ENCODE peak calls at places on chromosomes 12 and 14, in six cellular contexts. D, S, C, I, O and R are unnamed samples.
A peak's percentile ranks its signal among the peaks of the same experiment; 100 is the strongest.

GRCh38 chr14:54025661-54026060 is 69.0 kb upstream of the BMP4 start:
- DNase-seq in D (no peak), S (no peak), C (no peak), I (no peak), O (peak; percentile 36), R (no peak)

GRCh38 chr12:52379536-52379935 is 5.9 kb downstream of the KRT84 start:
- DNase-seq in D (no peak), S (no peak), C (no peak), I (no peak), O (no peak), R (no peak)

GRCh38 chr12:47797432-47797831 is 22.3 kb downstream of the HDAC7 start:
- DNase-seq in D (peak; percentile 90), S (no peak), C (no peak), I (no peak), O (no peak), R (peak; percentile 87)

GRCh38 chr14:57875296-57875695 is 9.4 kb upstream of the SLC35F4 start:
- DNase-seq in D (no peak), S (no peak), C (no peak), I (no peak), O (no peak), R (no peak)

GRCh38 chr12:14454098-14454907 is 88.8 kb downstream of the ATF7IP start:
- DNase-seq in D (no peak), S (peak; percentile 50), C (peak; percentile 30), I (peak; percentile 15), O (peak; percentile 65), R (peak; percentile 2)

GRCh38 chr12:47397664-47398281 is 308.1 kb downstream of the RPAP3 start:
- DNase-seq in D (no peak), S (peak; percentile 57), C (no peak), I (no peak), O (peak; percentile 36), R (no peak)

GRCh38 chr12:54378791-54379400 is 5.6 kb downstream of the ZNF385A start:
- DNase-seq in D (no peak), S (peak; percentile 82), C (no peak), I (no peak), O (peak; percentile 29), R (no peak)

GRCh38 chr12:101612162-101612916 is 17.6 kb downstream of the MYBPC1 start:
- DNase-seq in D (no peak), S (no peak), C (no peak), I (no peak), O (no peak), R (no peak)

GRCh38 chr12:75818863-75819262 is 212.7 kb downstream of the PHLDA1 start:
- DNase-seq in D (no peak), S (no peak), C (no peak), I (no peak), O (no peak), R (no peak)

GRCh38 chr12:9363145-9363544 is 154.9 kb upstream of the PZP start:
- DNase-seq in D (no peak), S (peak; percentile 2), C (peak; percentile 57), I (no peak), O (no peak), R (no peak)

GRCh38 chr12:18864900-18865561 is 127.1 kb downstream of the CAPZA3 start:
- DNase-seq in D (no peak), S (peak; percentile 8), C (no peak), I (no peak), O (no peak), R (no peak)

GRCh38 chr12:24943947-24944597 is 4.8 kb downstream of the BCAT1 start:
- DNase-seq in D (no peak), S (no peak), C (no peak), I (no peak), O (peak; percentile 7), R (no peak)

GRCh38 chr14:93150227-93151206 is 34.2 kb downstream of the MOAP1 start:
- DNase-seq in D (no peak), S (no peak), C (no peak), I (no peak), O (peak; percentile 63), R (no peak)

GRCh38 chr14:92266216-92266615 is 56.7 kb upstream of the SLC24A4 start:
- DNase-seq in D (no peak), S (no peak), C (no peak), I (no peak), O (no peak), R (no peak)

GRCh38 chr12:98751580-98752115 is 106.6 kb downstream of the APAF1 start:
- DNase-seq in D (no peak), S (peak; percentile 71), C (no peak), I (no peak), O (no peak), R (no peak)

GRCh38 chr12:124568431-124569374 is 1.3 kb upstream of the NCOR2 start:
- DNase-seq in D (peak; percentile 67), S (peak; percentile 52), C (peak; percentile 53), I (peak; percentile 63), O (no peak), R (peak; percentile 79)

GRCh38 chr12:104702565-104703139 is 245.9 kb downstream of the CHST11 start:
- DNase-seq in D (no peak), S (no peak), C (no peak), I (no peak), O (no peak), R (no peak)

GRCh38 chr12:630656-631632 is 32.3 kb downstream of the NINJ2 start:
- DNase-seq in D (peak; percentile 87), S (no peak), C (no peak), I (no peak), O (no peak), R (peak; percentile 79)

GRCh38 chr12:52949413-52950331 is 754 bp downstream of the KRT18 start:
- DNase-seq in D (no peak), S (peak; percentile 93), C (no peak), I (no peak), O (peak; percentile 98), R (no peak)

GRCh38 chr12:63893170-63893569 is 48.7 kb downstream of the SRGAP1 start:
- DNase-seq in D (no peak), S (no peak), C (no peak), I (no peak), O (no peak), R (no peak)
- TF ChIP-seq TAF1 in D (no peak), S (no peak), C (no peak), I (no peak), O (no peak), R (no peak)

GRCh38 chr14:101440511-101440910 is 120.8 kb upstream of the DIO3 start:
- DNase-seq in D (no peak), S (no peak), C (no peak), I (no peak), O (no peak), R (no peak)

GRCh38 chr14:101435546-101435945 is 125.7 kb upstream of the DIO3 start:
- DNase-seq in D (no peak), S (no peak), C (no peak), I (no peak), O (no peak), R (no peak)
- TF ChIP-seq POLR2AphosphoS5 in D (no peak), S (no peak), C (no peak), I (no peak), O (no peak), R (no peak)

GRCh38 chr12:131896080-131896810 is 1.8 kb downstream of the ULK1 start:
- DNase-seq in D (peak; percentile 95), S (peak; percentile 89), C (no peak), I (peak; percentile 53), O (peak; percentile 83), R (peak; percentile 93)
- TF ChIP-seq POLR2A in D (no peak), S (peak; percentile 80), C (peak; percentile 28), I (peak; percentile 77), O (peak; percentile 51), R (no peak)

DNA sequence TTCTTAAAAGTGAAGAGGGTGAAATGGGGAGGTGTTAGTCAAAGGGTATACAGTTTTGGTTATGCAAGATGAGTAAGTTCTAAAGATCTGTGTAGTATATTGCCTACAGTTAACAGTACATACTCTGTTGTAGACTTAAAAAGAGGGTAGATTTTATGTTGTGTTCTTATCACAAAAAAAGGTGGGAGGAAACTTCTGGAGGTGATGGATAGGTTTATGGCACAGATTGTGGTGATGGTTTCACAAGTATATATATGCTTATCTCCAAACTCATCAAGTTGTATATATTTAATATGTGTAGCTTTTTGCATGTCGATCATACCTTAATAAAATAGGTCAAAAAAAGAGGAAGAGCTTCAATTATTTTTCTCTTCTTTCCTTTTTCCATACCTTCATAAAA is 64.0 kb downstream of the PDE3A start:
- DNase-seq in D (no peak), S (no peak), C (no peak), I (no peak), O (no peak), R (no peak)
- TF ChIP-seq TAF1 in D (no peak), S (no peak), C (no peak), I (no peak), O (no peak), R (no peak)

DNA sequence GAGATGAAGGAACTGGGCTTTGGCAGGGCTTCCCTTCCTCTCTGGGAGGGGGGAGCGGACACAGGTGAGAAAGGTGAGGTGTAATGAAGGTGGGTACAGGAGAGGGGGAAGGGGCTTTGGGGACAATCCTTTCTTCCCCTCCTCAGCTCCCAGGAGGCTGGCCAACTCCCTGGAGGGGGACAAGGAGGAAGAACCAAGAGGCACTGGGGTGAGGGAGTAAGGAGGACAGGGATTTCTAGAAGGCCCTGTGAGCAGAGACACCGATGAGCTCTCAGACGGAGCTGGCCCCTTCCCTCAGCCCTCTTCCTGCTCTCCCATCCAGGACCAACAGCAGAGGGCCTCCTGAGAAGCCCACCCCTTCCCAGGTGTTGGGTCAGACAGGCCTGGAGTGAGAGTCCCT is 53.4 kb downstream of the PLEKHG3 start:
- DNase-seq in D (no peak), S (no peak), C (no peak), I (no peak), O (no peak), R (no peak)
- TF ChIP-seq POLR2AphosphoS5 in D (no peak), S (no peak), C (no peak), I (no peak), O (no peak), R (no peak)

GRCh38 chr14:76876076-76876475 is 49.9 kb downstream of the LRRC74A start:
- DNase-seq in D (peak; percentile 52), S (peak; percentile 62), C (no peak), I (peak; percentile 23), O (peak; percentile 43), R (no peak)
- TF ChIP-seq POLR2A in D (no peak), S (no peak), C (no peak), I (no peak), O (no peak), R (no peak)

GRCh38 chr14:89988787-89989186 is 33.1 kb downstream of the TDP1 start:
- DNase-seq in D (no peak), S (no peak), C (no peak), I (no peak), O (no peak), R (no peak)

GRCh38 chr14:89990623-89991275 is 35.0 kb downstream of the TDP1 start:
- DNase-seq in D (no peak), S (no peak), C (no peak), I (no peak), O (no peak), R (no peak)

GRCh38 chr14:89983375-89983774 is 27.6 kb downstream of the TDP1 start:
- DNase-seq in D (no peak), S (no peak), C (no peak), I (no peak), O (no peak), R (no peak)

GRCh38 chr14:89990218-89990617 is 34.5 kb downstream of the TDP1 start:
- DNase-seq in D (no peak), S (no peak), C (no peak), I (no peak), O (no peak), R (no peak)

GRCh38 chr14:89986475-89986874 is 30.7 kb downstream of the TDP1 start:
- DNase-seq in D (no peak), S (no peak), C (no peak), I (no peak), O (no peak), R (no peak)
- TF ChIP-seq TAF1 in D (no peak), S (no peak), C (no peak), I (no peak), O (no peak), R (no peak)